ENCODE peak calls at places on chromosomes 16 and 17, in six cellular contexts. W, B, S, E, U and Z are unnamed samples.

GRCh38 chr17:19937522-19937921 is 40.1 kb downstream of the AKAP10 start:
- DNase-seq in W (no peak), B (no peak), S (no peak), E (no peak), U (no peak), Z (no peak)

GRCh38 chr16:24309222-24309905 is 53.2 kb downstream of the CACNG3 start:
- DNase-seq in W (peak), B (no peak), S (no peak), E (peak), U (no peak), Z (peak)

GRCh38 chr16:14628806-14629611 is 1.1 kb downstream of the PARN start:
- DNase-seq in W (no peak), B (no peak), S (no peak), E (no peak), U (no peak), Z (no peak)

GRCh38 chr16:46932802-46933201 is 40.7 kb downstream of the DNAJA2 start:
- DNase-seq in W (no peak), B (no peak), S (no peak), E (no peak), U (no peak), Z (no peak)

GRCh38 chr17:8137645-8138342 is 13.9 kb upstream of the HES7 start:
- DNase-seq in W (no peak), B (no peak), S (no peak), E (no peak), U (peak), Z (no peak)

GRCh38 chr17:17417718-17418151 is 59.1 kb upstream of the MED9 start:
- DNase-seq in W (no peak), B (no peak), S (no peak), E (no peak), U (no peak), Z (no peak)

GRCh38 chr17:72588961-72589360 is 468.1 kb downstream of the SOX9 start:
- DNase-seq in W (no peak), B (no peak), S (no peak), E (peak), U (no peak), Z (peak)

GRCh38 chr17:82386881-82387498 is 15.4 kb downstream of the UTS2R start:
- DNase-seq in W (no peak), B (no peak), S (no peak), E (no peak), U (no peak), Z (no peak)

GRCh38 chr16:47713225-47713595 is 252.1 kb downstream of the PHKB start:
- DNase-seq in W (peak), B (no peak), S (no peak), E (no peak), U (no peak), Z (peak)

GRCh38 chr16:56551796-56552738 is 12.8 kb upstream of the MT4 start:
- DNase-seq in W (no peak), B (no peak), S (no peak), E (no peak), U (no peak), Z (no peak)

GRCh38 chr17:78781339-78782304 is at the start of gene CYTH1:
- DNase-seq in W (peak), B (no peak), S (no peak), E (peak), U (peak), Z (peak)